ENCODE peak calls at places on chromosomes 1 and 21, in ten cellular contexts. B is mesenchymal stem cell; N is CD8-positive, alpha-beta T cell; G is PC-9; Y is A549; C is thoracic aorta; W is Panc1; J is heart right ventricle; V is tibial nerve; H is cardiac muscle cell. E is an unnamed sample. For H3K9me3, the result is how much of the 10 kb centered on the place peaks cover.

GRCh38 chr1:1563688-1564087 is 11.0 kb downstream of the SSU72 start:
- DNase-seq in C (no peak), J (no peak), N (no peak), V (no peak), B (no peak), W (no peak), H (no peak), Y (no peak), G (no peak), E (no peak)

GRCh38 chr1:36380782-36381181 is 4.9 kb downstream of the STK40 start:
- DNase-seq in C (no peak), V (no peak), N (no peak), Y (no peak), J (no peak), B (no peak), W (no peak), H (no peak), G (no peak), E (no peak)

GRCh38 chr1:18299441-18300338 is 181.0 kb upstream of the KLHDC7A start:
- DNase-seq in H (peak), J (no peak), B (no peak), W (peak), V (no peak), C (no peak), G (no peak), N (no peak), Y (peak), E (peak)

GRCh38 chr1:89295187-89295586 is 22.5 kb upstream of the GBP5 start:
- DNase-seq in H (no peak), N (no peak), G (no peak), B (no peak), W (no peak), V (no peak), Y (no peak), C (no peak), J (no peak), E (no peak)

GRCh38 chr1:207140536-207140935 is 36.5 kb downstream of the C4BPA start:
- DNase-seq in V (no peak), Y (no peak), H (no peak), N (no peak), B (no peak), C (no peak), W (no peak), J (no peak), G (no peak), E (peak)

GRCh38 chr1:184535191-184535970 is 148.6 kb downstream of the C1orf21 start:
- DNase-seq in H (peak), V (no peak), W (no peak), B (peak), G (no peak), C (no peak), Y (no peak), J (no peak), N (no peak), E (no peak)

GRCh38 chr1:2910211-2910610 is 108.7 kb upstream of the TTC34 start:
- DNase-seq in C (no peak), G (no peak), H (no peak), Y (no peak), V (no peak), W (no peak), N (no peak), B (no peak), J (no peak), E (no peak)

GRCh38 chr1:21911205-21912001 is 25.7 kb downstream of the HSPG2 start:
- DNase-seq in W (no peak), J (peak), C (no peak), N (no peak), H (peak), B (peak), Y (no peak), G (no peak), V (no peak), E (no peak)

GRCh38 chr1:212935387-212935981 is 14.9 kb upstream of the VASH2 start:
- DNase-seq in Y (no peak), W (no peak), J (no peak), N (no peak), B (no peak), C (no peak), V (no peak), H (no peak), G (no peak), E (no peak)

GRCh38 chr1:231965615-231966014 is 339.0 kb downstream of the DISC1 start:
- DNase-seq in W (no peak), J (no peak), V (no peak), G (no peak), B (no peak), H (no peak), C (no peak), Y (no peak), N (no peak), E (peak)

GRCh38 chr21:20445971-20446370 is 552.2 kb upstream of the NCAM2 start:
- DNase-seq in C (no peak), Y (no peak), J (no peak), B (no peak), W (no peak), H (no peak), G (no peak), V (no peak), N (no peak), E (no peak)

GRCh38 chr1:98090351-98090750 is 169.5 kb upstream of the DPYD start:
- DNase-seq in G (no peak), V (no peak), Y (peak), N (no peak), B (no peak), H (no peak), J (no peak), W (no peak), C (no peak), E (peak)

GRCh38 chr1:222798111-222798510 is 16.7 kb upstream of the DISP1 start:
- DNase-seq in Y (peak), J (no peak), N (no peak), C (no peak), V (no peak), H (peak), G (peak), W (no peak), B (peak), E (peak)

GRCh38 chr1:145690587-145691558 is 16.3 kb downstream of the PDZK1 start:
- DNase-seq in G (peak), N (peak), B (peak), Y (no peak), V (no peak), J (no peak), C (no peak), W (no peak), H (peak), E (peak)

GRCh38 chr1:150233359-150234308 is 2.3 kb downstream of the ANP32E start:
- DNase-seq in C (no peak), H (peak), Y (peak), G (peak), V (no peak), J (no peak), W (peak), N (peak), B (peak), E (peak)

GRCh38 chr1:224340711-224341384 is 10.9 kb upstream of the NVL start:
- DNase-seq in W (no peak), G (no peak), H (peak), N (peak), B (no peak), V (no peak), Y (peak), J (no peak), C (no peak), E (peak)

GRCh38 chr1:21508580-21509350 is 458 bp upstream of the ALPL start:
- DNase-seq in H (peak), J (peak), N (peak), C (no peak), Y (peak), V (peak), G (no peak), B (peak), W (no peak), E (peak)

GRCh38 chr21:24514081-24514733 is 1093.1 kb downstream of the MRPL39 start:
- DNase-seq in V (no peak), Y (peak), N (no peak), C (no peak), G (no peak), J (no peak), H (no peak), B (no peak), W (peak), E (peak)

GRCh38 chr1:84940481-84940880 is 47.5 kb upstream of the LPAR3 start:
- DNase-seq in H (no peak), J (no peak), N (no peak), C (no peak), V (no peak), G (no peak), Y (no peak), B (no peak), W (no peak), E (peak)

GRCh38 chr1:228154685-228155571 is 5.2 kb downstream of the GJC2 start:
- DNase-seq in J (no peak), W (no peak), Y (no peak), G (no peak), B (no peak), V (no peak), H (no peak), C (no peak), N (no peak), E (no peak)

GRCh38 chr1:18077657-18078215 is 29.9 kb upstream of the IGSF21 start:
- DNase-seq in N (no peak), Y (no peak), B (no peak), W (no peak), V (no peak), G (no peak), C (no peak), J (no peak), H (no peak), E (no peak)

GRCh38 chr1:14345925-14346550 is 252.4 kb upstream of the KAZN start:
- DNase-seq in C (no peak), Y (no peak), H (no peak), J (no peak), V (no peak), G (no peak), N (no peak), B (no peak), W (no peak), E (peak)

GRCh38 chr1:2982615-2983318 is 38.5 kb upstream of the ACTRT2 start:
- DNase-seq in V (no peak), C (no peak), W (no peak), J (no peak), H (no peak), Y (no peak), B (no peak), G (no peak), N (no peak), E (no peak)

GRCh38 chr1:234584926-234585325 is 25.1 kb downstream of the IRF2BP2 start:
- DNase-seq in J (peak), W (no peak), N (no peak), H (peak), V (no peak), Y (no peak), G (no peak), C (no peak), B (peak), E (no peak)

GRCh38 chr1:205241366-205242030 is 13.8 kb downstream of the TMCC2 start:
- DNase-seq in V (no peak), Y (no peak), N (no peak), J (no peak), W (no peak), C (no peak), B (no peak), H (no peak), G (no peak), E (no peak)

GRCh38 chr1:205346956-205347574 is 9.7 kb downstream of the KLHDC8A start:
- DNase-seq in V (no peak), N (no peak), H (no peak), G (peak), C (no peak), J (no peak), W (no peak), B (peak), Y (peak), E (peak)

GRCh38 chr1:8317647-8318360 is at the start of gene SLC45A1:
- DNase-seq in J (peak), C (no peak), Y (peak), V (peak), G (no peak), N (peak), B (peak), H (peak), W (no peak), E (peak)

GRCh38 chr1:210366767-210367166 is 38.1 kb downstream of the HHAT start:
- DNase-seq in B (no peak), J (no peak), Y (no peak), V (no peak), H (no peak), G (peak), N (no peak), C (no peak), W (no peak), E (peak)

GRCh38 chr1:180837025-180837424 is 75.7 kb upstream of the KIAA1614 start:
- DNase-seq in V (no peak), B (no peak), N (no peak), H (no peak), W (no peak), J (no peak), G (no peak), Y (no peak), C (no peak), E (no peak)

GRCh38 chr1:85421179-85421578 is 43.8 kb downstream of the DDAH1 start:
- DNase-seq in W (no peak), C (no peak), H (peak), V (no peak), Y (no peak), N (no peak), B (no peak), G (no peak), J (no peak), E (no peak)

GRCh38 chr1:7407980-7408770 is 362.9 kb upstream of the VAMP3 start:
- DNase-seq in B (no peak), J (peak), W (no peak), V (no peak), G (no peak), N (peak), C (no peak), Y (no peak), H (no peak), E (no peak)

GRCh38 chr1:209808059-209808494 is 2.1 kb upstream of the IRF6 start:
- DNase-seq in V (no peak), B (peak), H (peak), G (peak), N (no peak), C (no peak), J (peak), Y (peak), W (no peak), E (peak)

GRCh38 chr1:8661185-8662110 is 156.0 kb downstream of the RERE start:
- DNase-seq in J (peak), G (peak), N (no peak), Y (peak), C (peak), W (peak), B (peak), V (peak), H (peak), E (peak)

GRCh38 chr1:146051452-146051852 is 29.9 kb upstream of the HJV start:
- DNase-seq in C (no peak), H (no peak), G (no peak), N (no peak), B (no peak), V (no peak), Y (no peak), W (no peak), J (no peak), E (no peak)

GRCh38 chr21:42505090-42505726 is 8.4 kb upstream of the SLC37A1 start:
- DNase-seq in N (no peak), B (no peak), C (no peak), H (no peak), G (no peak), W (no peak), J (no peak), V (no peak), Y (no peak), E (no peak)

GRCh38 chr1:53369034-53369750 is 41.3 kb upstream of the LRP8 start:
- DNase-seq in G (no peak), C (no peak), Y (no peak), V (no peak), N (no peak), H (no peak), B (no peak), W (no peak), J (no peak), E (no peak)

GRCh38 chr1:53369761-53370160 is 41.9 kb upstream of the LRP8 start:
- DNase-seq in C (no peak), Y (no peak), W (no peak), H (no peak), V (no peak), N (no peak), B (no peak), J (no peak), G (no peak), E (no peak)

GRCh38 chr1:53366901-53367502 is 39.1 kb upstream of the LRP8 start:
- DNase-seq in J (no peak), W (no peak), N (no peak), Y (no peak), G (no peak), H (no peak), V (no peak), B (no peak), C (no peak), E (no peak)

GRCh38 chr1:53367503-53368313 is 39.8 kb upstream of the LRP8 start:
- DNase-seq in V (no peak), C (no peak), H (no peak), N (peak), W (no peak), B (no peak), G (no peak), Y (no peak), J (no peak), E (no peak)

DNA sequence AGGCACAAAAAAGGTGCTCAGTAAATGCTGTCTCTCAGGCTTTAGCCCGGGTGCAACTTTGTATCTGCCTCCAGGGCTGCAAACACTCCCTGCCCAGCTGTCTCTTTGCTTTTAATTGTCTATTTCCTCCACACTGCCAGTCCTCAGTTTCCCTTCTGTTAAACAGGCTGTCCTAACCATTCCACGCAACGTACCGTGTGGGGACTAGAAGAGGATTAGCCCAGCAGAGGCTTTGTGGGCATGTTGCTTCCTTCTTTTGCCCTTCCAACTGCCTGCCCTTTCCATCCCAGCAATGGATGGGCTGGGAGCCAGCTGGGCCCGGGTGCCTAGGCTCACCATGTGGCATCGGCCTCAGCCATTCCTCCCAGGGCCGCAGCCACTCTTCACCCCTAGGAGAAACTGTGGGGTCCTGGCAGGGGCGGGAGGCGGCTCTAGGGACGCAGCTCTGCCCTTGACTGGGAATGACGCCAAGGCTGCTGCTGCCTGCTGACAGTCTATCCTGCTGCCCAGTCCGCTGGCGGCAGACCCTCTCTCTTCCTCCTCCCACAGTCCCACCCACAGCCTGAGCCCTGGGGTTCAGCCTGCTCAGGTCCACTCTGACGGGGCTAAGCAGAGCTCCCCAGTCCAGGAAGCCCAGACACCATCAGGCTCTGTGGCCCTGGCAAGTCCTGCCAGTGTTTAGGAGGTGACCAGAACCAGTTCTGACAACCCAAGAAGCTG is 40.6 kb upstream of the LRP8 start:
- DNase-seq in H (no peak), W (no peak), G (no peak), J (peak), Y (no peak), N (no peak), C (no peak), B (no peak), V (no peak), E (no peak)
- H3K9me3 ChIP-seq in H (under half), W (under half), G (under half), J (under half), Y (under half), N (under half), C (under half), B (under half), V (under half), E (under half)

GRCh38 chr1:152786077-152786476 is at the start of gene LCE1E:
- DNase-seq in J (no peak), Y (no peak), N (no peak), W (no peak), H (no peak), V (no peak), G (no peak), C (no peak), B (no peak), E (no peak)
- H3K9me3 ChIP-seq in J (under half), Y (under half), N (under half), W (under half), H (under half), V (under half), G (under half), C (under half), B (under half), E (under half)

GRCh38 chr21:40667964-40668363 is 179.0 kb downstream of the DSCAM start:
- DNase-seq in J (no peak), V (no peak), C (no peak), H (no peak), N (no peak), W (no peak), B (no peak), Y (no peak), G (no peak), E (no peak)
- H3K9me3 ChIP-seq in J (under half), V (under half), C (under half), H (under half), N (under half), W (under half), B (under half), Y (under half), G (under half), E (under half)

DNA sequence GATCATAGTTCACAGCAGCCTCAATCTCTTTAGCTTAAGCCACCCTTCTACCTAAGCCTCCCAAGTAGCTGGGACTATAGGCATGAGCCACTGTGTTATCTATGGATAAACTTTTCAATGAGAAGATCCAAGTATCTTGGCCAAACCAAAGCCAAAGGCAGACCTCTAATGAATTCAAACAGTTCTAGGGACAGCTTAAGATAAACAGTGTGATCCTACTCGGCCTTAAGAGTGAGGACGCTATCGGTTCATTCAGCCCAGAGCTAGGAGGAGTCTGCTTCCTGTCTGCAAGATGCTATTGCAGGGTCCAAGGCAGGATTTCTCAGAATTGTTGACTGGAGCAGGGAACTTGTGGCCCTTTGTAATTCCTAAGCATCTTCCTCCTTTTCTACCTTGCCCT is 368.7 kb downstream of the ST6GALNAC3 start:
- DNase-seq in G (no peak), N (no peak), H (no peak), W (no peak), V (no peak), C (no peak), J (no peak), Y (no peak), B (no peak), E (no peak)
- H3K9me3 ChIP-seq in G (under half), N (under half), H (under half), W (under half), V (under half), C (under half), J (under half), Y (under half), B (under half), E (under half)

GRCh38 chr1:201898992-201899391 is 10.3 kb downstream of the SHISA4 start:
- DNase-seq in B (no peak), J (no peak), N (no peak), C (no peak), H (no peak), Y (no peak), W (no peak), G (peak), V (no peak), E (no peak)
- H3K9me3 ChIP-seq in B (under half), J (under half), N (under half), C (under half), H (under half), Y (under half), W (under half), G (under half), V (under half), E (under half)

DNA sequence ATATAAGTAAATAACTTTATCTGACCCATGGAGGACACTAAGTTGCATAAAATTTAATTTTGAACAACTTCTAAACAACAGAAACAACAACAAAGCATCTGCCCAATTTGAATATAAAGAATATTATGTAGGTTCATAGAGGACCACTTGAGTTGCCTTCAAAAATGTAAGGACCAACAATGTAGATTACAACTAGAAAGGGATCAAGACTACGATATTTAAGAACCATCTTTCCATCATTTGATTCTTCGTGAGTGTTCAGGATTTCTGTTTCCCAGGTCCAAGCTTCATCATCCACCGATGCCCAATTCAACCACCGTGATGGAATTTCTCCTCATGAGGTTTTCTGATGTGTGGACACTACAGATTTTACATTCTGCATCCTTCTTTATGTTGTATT is at the start of gene OR14C36:
- DNase-seq in C (no peak), Y (no peak), H (no peak), J (no peak), N (no peak), V (no peak), W (no peak), B (no peak), G (no peak), E (no peak)
- H3K9me3 ChIP-seq in C (under half), Y (under half), H (under half), J (under half), N (under half), V (under half), W (under half), B (under half), G (under half), E (under half)

E was measured in PC-3.